ENCODE peak calls at places on chromosomes 12 and 14, in eight cellular contexts. H, P, I, D, O, Z, V and U are unnamed samples.

GRCh38 chr12:125861299-125862281 is 796.4 kb downstream of the AACS start:
- DNase-seq in H (no peak), P (peak; percentile 87), I (no peak), D (peak; percentile 34), O (no peak), Z (no peak), V (no peak), U (no peak)

GRCh38 chr12:64006211-64006610 is 161.7 kb downstream of the SRGAP1 start:
- DNase-seq in H (no peak), P (no peak), I (no peak), D (no peak), O (no peak), Z (no peak), V (no peak), U (no peak)

GRCh38 chr14:103543721-103544626 is 15.0 kb downstream of the TRMT61A start:
- DNase-seq in H (no peak), P (peak; percentile 81), I (no peak), D (no peak), O (peak; percentile 27), Z (peak; percentile 61), V (no peak), U (no peak)

GRCh38 chr14:101466456-101467180 is 94.7 kb upstream of the DIO3 start:
- DNase-seq in H (no peak), P (no peak), I (no peak), D (no peak), O (no peak), Z (no peak), V (no peak), U (no peak)

GRCh38 chr12:117587646-117588287 is 226.3 kb upstream of the NOS1 start:
- DNase-seq in H (peak; percentile 35), P (no peak), I (peak; percentile 76), D (peak; percentile 70), O (peak; percentile 40), Z (peak; percentile 63), V (peak; percentile 53), U (no peak)

GRCh38 chr12:45730842-45731336 is 1.4 kb downstream of the ARID2 start:
- DNase-seq in H (peak; percentile 27), P (no peak), I (peak; percentile 17), D (peak; percentile 35), O (no peak), Z (no peak), V (no peak), U (peak; percentile 25)

GRCh38 chr12:58592817-58593216 is 327.5 kb downstream of the LRIG3 start:
- DNase-seq in H (no peak), P (no peak), I (no peak), D (no peak), O (no peak), Z (no peak), V (no peak), U (no peak)

GRCh38 chr14:106347890-106348755 is 821.7 kb downstream of the TMEM121 start:
- DNase-seq in H (no peak), P (no peak), I (no peak), D (no peak), O (no peak), Z (no peak), V (no peak), U (no peak)

GRCh38 chr12:105920161-105920684 is 218.5 kb downstream of the NUAK1 start:
- DNase-seq in H (no peak), P (no peak), I (no peak), D (no peak), O (no peak), Z (no peak), V (no peak), U (no peak)

GRCh38 chr12:65824314-65824563 is at the start of gene HMGA2:
- DNase-seq in H (no peak), P (peak; percentile 82), I (peak; percentile 93), D (peak; percentile 22), O (peak; percentile 27), Z (no peak), V (no peak), U (no peak)

GRCh38 chr12:70178038-70178437 is 65.2 kb upstream of the CNOT2 start:
- DNase-seq in H (no peak), P (no peak), I (no peak), D (no peak), O (no peak), Z (peak; percentile 38), V (no peak), U (no peak)

GRCh38 chr14:101039031-101039754 is 135.7 kb upstream of the RTL1 start:
- DNase-seq in H (no peak), P (peak; percentile 39), I (no peak), D (no peak), O (no peak), Z (no peak), V (no peak), U (no peak)

DNA sequence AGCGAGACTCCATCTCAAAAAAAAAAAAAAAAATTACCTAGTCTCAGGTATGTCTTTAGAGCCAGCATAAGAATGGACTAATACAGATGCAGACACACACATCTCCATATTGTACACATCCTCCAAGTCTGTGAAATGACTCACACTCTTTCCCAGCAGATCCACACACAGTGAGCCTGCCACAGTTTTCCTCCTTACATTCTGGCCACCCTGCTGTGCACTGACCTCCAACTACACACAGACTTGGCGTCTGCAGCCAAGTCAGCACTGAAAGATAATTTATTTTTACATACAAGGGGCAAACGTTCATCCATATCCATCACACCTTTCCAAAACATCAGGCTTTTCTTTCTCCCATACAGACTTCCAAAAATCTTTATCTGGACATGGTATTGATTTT is 115.9 kb downstream of the SLC25A21 start:
- DNase-seq in H (no peak), P (no peak), I (peak; percentile 19), D (no peak), O (no peak), Z (peak; percentile 22), V (no peak), U (no peak)
- H3K27ac ChIP-seq in H (no peak overlapping the region), P (no peak overlapping the region), I (no peak overlapping the region), D (no peak overlapping the region), O (no peak overlapping the region), Z (no peak overlapping the region), V (no peak overlapping the region), U (no peak overlapping the region)

DNA sequence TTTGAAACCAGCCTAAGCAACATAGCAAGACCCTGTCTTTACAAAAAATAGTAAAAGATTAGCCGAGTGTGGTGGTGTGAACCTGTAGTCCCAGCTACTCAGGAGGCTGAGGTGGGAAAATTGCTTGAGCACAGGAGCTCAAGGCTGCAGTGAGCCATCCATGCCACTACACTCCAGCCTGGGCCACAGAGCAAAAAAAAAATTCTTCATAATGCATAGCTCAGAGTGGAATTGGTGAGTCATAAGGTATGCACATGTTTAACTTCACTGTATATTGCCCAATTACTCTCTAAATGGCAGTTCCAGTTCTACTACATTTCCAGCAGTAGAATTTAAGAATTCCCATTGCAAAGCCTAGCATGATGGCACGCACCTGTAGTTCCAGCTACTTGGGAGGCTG is 26.8 kb upstream of the CLIP1 start:
- DNase-seq in H (no peak), P (no peak), I (peak; percentile 99), D (no peak), O (no peak), Z (peak; percentile 44), V (no peak), U (no peak)
- H3K27ac ChIP-seq in H (no peak overlapping the region), P (no peak overlapping the region), I (peak overlapping the region; percentile 67), D (no peak overlapping the region), O (no peak overlapping the region), Z (no peak overlapping the region), V (no peak overlapping the region), U (no peak overlapping the region)

GRCh38 chr12:123696641-123697040 is 15.5 kb upstream of the ATP6V0A2 start:
- DNase-seq in H (no peak), P (no peak), I (no peak), D (no peak), O (no peak), Z (no peak), V (no peak), U (no peak)

GRCh38 chr12:123690191-123690840 is 19.4 kb downstream of the TCTN2 start:
- DNase-seq in H (no peak), P (no peak), I (no peak), D (no peak), O (no peak), Z (no peak), V (no peak), U (no peak)

GRCh38 chr12:123696209-123696608 is 15.9 kb upstream of the ATP6V0A2 start:
- DNase-seq in H (no peak), P (no peak), I (peak; percentile 78), D (no peak), O (no peak), Z (no peak), V (no peak), U (no peak)
- H3K27ac ChIP-seq in H (no peak overlapping the region), P (no peak overlapping the region), I (no peak overlapping the region), D (no peak overlapping the region), O (no peak overlapping the region), Z (no peak overlapping the region), V (no peak overlapping the region), U (no peak overlapping the region)

DNA sequence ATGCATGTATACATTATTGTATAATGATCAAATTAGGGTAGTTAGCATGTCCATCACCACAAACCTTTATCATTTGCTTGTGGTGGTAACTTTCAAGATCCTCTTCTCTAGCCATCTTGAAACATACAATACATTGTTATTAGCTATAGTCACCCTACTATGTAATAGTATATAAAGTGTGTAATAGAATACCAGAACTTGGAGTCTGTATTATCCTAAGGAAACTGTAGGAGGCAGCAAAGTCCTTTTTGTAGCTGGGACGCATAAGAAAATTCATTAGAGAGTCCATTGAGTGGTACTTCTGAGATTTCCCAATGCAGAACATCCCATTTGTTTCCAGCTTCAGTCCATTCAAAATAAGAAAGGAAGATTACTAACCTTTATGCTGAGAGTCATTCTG is 325.9 kb upstream of the LRFN5 start:
- DNase-seq in H (no peak), P (no peak), I (peak; percentile 66), D (no peak), O (no peak), Z (peak; percentile 52), V (no peak), U (no peak)
- H3K27ac ChIP-seq in H (no peak overlapping the region), P (no peak overlapping the region), I (no peak overlapping the region), D (no peak overlapping the region), O (no peak overlapping the region), Z (no peak overlapping the region), V (no peak overlapping the region), U (no peak overlapping the region)

DNA sequence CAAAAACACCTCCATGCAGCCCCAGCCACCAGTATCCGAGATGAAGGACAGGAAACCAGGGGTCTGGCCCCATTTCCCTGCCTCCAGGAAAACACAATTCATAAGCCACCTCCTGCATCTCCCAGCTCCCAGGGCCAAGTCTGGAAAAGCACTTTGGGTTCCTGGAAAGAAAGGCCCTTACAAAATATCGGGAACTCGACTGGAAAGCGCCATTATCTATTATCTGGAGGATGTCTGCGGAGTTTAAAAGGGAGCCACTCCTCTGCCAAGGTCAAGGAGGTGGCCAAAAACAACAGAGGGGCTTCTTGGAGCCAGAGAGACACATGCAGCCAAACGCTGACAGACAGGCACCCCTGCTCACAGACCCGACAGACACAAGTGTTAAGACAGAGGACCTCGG is 9.8 kb downstream of the ACTN1 start:
- DNase-seq in H (no peak), P (peak; percentile 60), I (no peak), D (no peak), O (no peak), Z (no peak), V (no peak), U (no peak)
- H3K27ac ChIP-seq in H (peak overlapping the region; percentile 73), P (peak overlapping the region; percentile 46), I (no peak overlapping the region), D (no peak overlapping the region), O (peak overlapping the region; percentile 100), Z (no peak overlapping the region), V (peak overlapping the region; percentile 89), U (no peak overlapping the region)

GRCh38 chr14:65045691-65046090 is 56.6 kb downstream of the MAX start:
- DNase-seq in H (no peak), P (no peak), I (no peak), D (no peak), O (no peak), Z (no peak), V (no peak), U (no peak)
- H3K27ac ChIP-seq in H (no peak overlapping the region), P (no peak overlapping the region), I (no peak overlapping the region), D (no peak overlapping the region), O (no peak overlapping the region), Z (no peak overlapping the region), V (no peak overlapping the region), U (no peak overlapping the region)